ENCODE peak calls at places on chromosomes 5 and 9, in eight cellular contexts. D is T-cell; X is endothelial cell; C is upper lobe of right lung; R is bronchial epithelial cell; I is left ventricle myocardium superior; Q is Calu3; O is activated T-cell treated with anti-CD3 and anti-CD28 coated beads, Interleukin-2, amount 50 U/mL, for 72 hours. P is an unnamed sample.

GRCh38 chr5:100668511-100668910 is 133.3 kb downstream of the FAM174A start:
- DNase-seq in C (no peak), Q (no peak), X (no peak), I (no peak), O (no peak), D (no peak), R (peak; percentile 76), P (no peak)

GRCh38 chr9:100020121-100020780 is 78.5 kb downstream of the ERP44 start:
- DNase-seq in O (no peak), I (no peak), D (no peak), Q (no peak), R (no peak), X (no peak), C (no peak), P (no peak)

GRCh38 chr5:107863125-107863524 is 192.4 kb upstream of the EFNA5 start:
- DNase-seq in C (no peak), D (no peak), I (no peak), Q (no peak), X (no peak), O (no peak), R (no peak), P (no peak)

GRCh38 chr9:122265265-122265900 is 701 bp downstream of the MRRF start:
- DNase-seq in C (no peak), D (peak; percentile 15), O (peak; percentile 30), X (no peak), Q (peak; percentile 5), R (peak; percentile 37), I (no peak), P (no peak)

GRCh38 chr9:134368571-134368970 is 42.3 kb downstream of the RXRA start:
- DNase-seq in I (no peak), Q (no peak), X (no peak), D (no peak), O (no peak), R (no peak), C (no peak), P (no peak)

GRCh38 chr5:84384604-84385575 is at the start of gene EDIL3:
- DNase-seq in O (no peak), C (no peak), Q (peak; percentile 15), R (no peak), D (no peak), X (peak; percentile 66), I (peak; percentile 58), P (no peak)

GRCh38 chr9:105994970-105995369 is 300.6 kb downstream of the TMEM38B start:
- DNase-seq in Q (no peak), I (no peak), C (no peak), O (no peak), D (no peak), R (peak; percentile 75), X (no peak), P (no peak)

GRCh38 chr5:59360130-59360555 is 533.4 kb downstream of the PDE4D start:
- DNase-seq in I (no peak), R (no peak), D (no peak), C (no peak), O (no peak), Q (no peak), X (no peak), P (no peak)

GRCh38 chr9:97958812-97959511 is 21.0 kb upstream of the HEMGN start:
- DNase-seq in O (no peak), R (no peak), Q (no peak), D (no peak), C (no peak), X (no peak), I (no peak), P (no peak)

GRCh38 chr9:134983094-134983493 is 65.4 kb upstream of the FCN1 start:
- DNase-seq in C (peak; percentile 79), D (no peak), I (peak; percentile 78), O (peak; percentile 4), Q (no peak), X (peak; percentile 40), R (no peak), P (no peak)

GRCh38 chr5:68644971-68645370 is 429.4 kb downstream of the PIK3R1 start:
- DNase-seq in I (no peak), X (no peak), D (no peak), R (no peak), C (no peak), Q (no peak), O (no peak), P (no peak)

GRCh38 chr9:123251741-123252140 is 16.6 kb downstream of the STRBP start:
- DNase-seq in C (no peak), X (no peak), O (no peak), R (no peak), D (no peak), Q (no peak), I (no peak), P (no peak)

GRCh38 chr9:96232539-96233241 is 69.3 kb downstream of the HSD17B3 start:
- DNase-seq in X (peak; percentile 31), Q (peak; percentile 13), I (peak; percentile 77), O (peak; percentile 32), R (peak; percentile 36), C (no peak), D (no peak), P (peak; percentile 44)

GRCh38 chr5:53991942-53992341 is 318.4 kb downstream of the ARL15 start:
- DNase-seq in R (no peak), I (no peak), X (peak; percentile 21), D (no peak), O (peak; percentile 31), Q (no peak), C (no peak), P (no peak)

GRCh38 chr5:127061537-127061936 is 11.8 kb downstream of the C5orf63 start:
- DNase-seq in O (no peak), Q (no peak), D (no peak), X (no peak), R (no peak), I (no peak), C (no peak), P (no peak)

GRCh38 chr5:159104058-159104651 is 4.4 kb upstream of the EBF1 start:
- DNase-seq in X (peak; percentile 63), Q (no peak), O (no peak), D (no peak), C (peak; percentile 63), I (no peak), R (peak; percentile 5), P (peak; percentile 15)

GRCh38 chr9:133151041-133151440 is 12.7 kb downstream of the GBGT1 start:
- DNase-seq in O (no peak), I (no peak), R (no peak), D (no peak), C (peak; percentile 64), Q (no peak), X (no peak), P (no peak)

GRCh38 chr9:137065336-137065967 is 4.9 kb downstream of the SAPCD2 start:
- DNase-seq in I (no peak), R (no peak), Q (no peak), X (no peak), C (no peak), O (no peak), D (no peak), P (no peak)

GRCh38 chr5:133440467-133441115 is 171.8 kb downstream of the FSTL4 start:
- DNase-seq in R (peak; percentile 46), I (no peak), C (no peak), X (no peak), Q (no peak), O (no peak), D (no peak), P (no peak)

GRCh38 chr9:133182151-133182550 is 18.4 kb upstream of the GBGT1 start:
- DNase-seq in D (no peak), O (no peak), Q (no peak), X (no peak), C (no peak), I (no peak), R (no peak), P (no peak)

GRCh38 chr5:92599217-92599810 is 981.7 kb downstream of the NR2F1-AS1 start:
- DNase-seq in C (no peak), O (no peak), I (no peak), X (no peak), Q (no peak), R (no peak), D (no peak), P (peak; percentile 5)

GRCh38 chr9:128917151-128917849 is 3.5 kb upstream of the PHYHD1 start:
- DNase-seq in I (peak; percentile 84), O (no peak), X (no peak), C (peak; percentile 89), R (peak; percentile 60), Q (no peak), D (no peak), P (no peak)

GRCh38 chr9:17731308-17731707 is 152.4 kb downstream of the SH3GL2 start:
- DNase-seq in C (no peak), I (no peak), R (no peak), Q (no peak), O (no peak), X (no peak), D (no peak), P (no peak)

GRCh38 chr5:65796269-65796668 is 74.3 kb downstream of the NLN start:
- DNase-seq in I (no peak), R (peak; percentile 69), O (no peak), D (no peak), C (no peak), Q (no peak), X (no peak), P (no peak)

GRCh38 chr9:14347408-14348224 is 33.7 kb upstream of the NFIB start:
- DNase-seq in X (peak; percentile 63), C (no peak), O (no peak), R (peak; percentile 28), D (no peak), I (peak; percentile 73), Q (peak; percentile 34), P (peak; percentile 1)

GRCh38 chr9:136488247-136489214 is 5.7 kb upstream of the SEC16A start:
- DNase-seq in R (peak; percentile 54), C (peak; percentile 89), Q (peak; percentile 83), I (peak; percentile 84), D (peak; percentile 65), X (peak; percentile 81), O (peak; percentile 85), P (peak; percentile 42)

GRCh38 chr9:134585746-134586706 is 55.6 kb upstream of the COL5A1 start:
- DNase-seq in R (no peak), Q (no peak), O (no peak), C (peak; percentile 44), D (no peak), I (no peak), X (no peak), P (no peak)

GRCh38 chr5:180557201-180557809 is 34.0 kb downstream of the SCGB3A1 start:
- DNase-seq in D (no peak), O (no peak), C (no peak), Q (no peak), I (no peak), X (no peak), R (no peak), P (no peak)

GRCh38 chr5:150036513-150036912 is 36.0 kb downstream of the HMGXB3 start:
- DNase-seq in O (no peak), D (no peak), I (peak; percentile 58), X (no peak), C (no peak), R (peak; percentile 72), Q (no peak), P (no peak)

P was measured in SK-N-DZ.